ENCODE peak calls at places on chromosome 9, in nine cellular contexts. O is neural progenitor cell, W is sigmoid colon, A is GM06990, P is ovary, U is AG09309, Z is lung, Q is stomach, T is IMR-90. X is an unnamed sample.

GRCh38 chr9:33265211-33265885 is 499 bp downstream of the CHMP5 start:
- DNase-seq in O (no peak), W (peak), A (no peak), P (no peak), U (no peak), Z (no peak), Q (no peak), T (no peak), X (peak)

GRCh38 chr9:86303316-86303975 is 21.1 kb upstream of the ISCA1 start:
- DNase-seq in O (no peak), W (no peak), A (no peak), P (no peak), U (no peak), Z (no peak), Q (no peak), T (peak), X (no peak)

GRCh38 chr9:125997510-125997823 is 250.3 kb downstream of the PBX3 start:
- DNase-seq in O (no peak), W (peak), A (no peak), P (no peak), U (no peak), Z (peak), Q (no peak), T (no peak), X (no peak)

GRCh38 chr9:69421908-69422801 is 97.1 kb downstream of the ENTREP1 start:
- DNase-seq in O (peak), W (peak), A (no peak), P (peak), U (peak), Z (peak), Q (peak), T (peak), X (no peak)

GRCh38 chr9:125189011-125189360 is 617 bp downstream of the PPP6C start:
- DNase-seq in O (peak), W (peak), A (peak), P (no peak), U (no peak), Z (peak), Q (peak), T (no peak), X (peak)

GRCh38 chr9:137670391-137671195 is 51.8 kb downstream of the EHMT1 start:
- DNase-seq in O (peak), W (peak), A (no peak), P (no peak), U (no peak), Z (no peak), Q (peak), T (no peak), X (peak)

GRCh38 chr9:33687779-33688178 is 107.6 kb upstream of the PRSS3 start:
- DNase-seq in O (no peak), W (no peak), A (no peak), P (no peak), U (no peak), Z (no peak), Q (no peak), T (peak), X (no peak)

GRCh38 chr9:37994639-37995347 is 74.2 kb downstream of the SHB start:
- DNase-seq in O (no peak), W (peak), A (peak), P (peak), U (no peak), Z (peak), Q (peak), T (peak), X (peak)

GRCh38 chr9:8781447-8781846 is 981.9 kb upstream of the DMAC1 start:
- DNase-seq in O (no peak), W (no peak), A (no peak), P (no peak), U (no peak), Z (no peak), Q (no peak), T (no peak), X (no peak)

GRCh38 chr9:8779478-8779877 is 979.9 kb upstream of the DMAC1 start:
- DNase-seq in O (no peak), W (no peak), A (no peak), P (no peak), U (no peak), Z (no peak), Q (no peak), T (no peak), X (no peak)

GRCh38 chr9:8780386-8780785 is 980.8 kb upstream of the DMAC1 start:
- DNase-seq in O (no peak), W (no peak), A (no peak), P (no peak), U (no peak), Z (no peak), Q (no peak), T (no peak), X (no peak)

GRCh38 chr9:8782237-8782636 is 982.7 kb upstream of the DMAC1 start:
- DNase-seq in O (no peak), W (no peak), A (no peak), P (no peak), U (no peak), Z (no peak), Q (no peak), T (no peak), X (no peak)

GRCh38 chr9:8778356-8778755 is 978.8 kb upstream of the DMAC1 start:
- DNase-seq in O (no peak), W (no peak), A (no peak), P (no peak), U (no peak), Z (no peak), Q (no peak), T (no peak), X (no peak)
- H3K4me3 ChIP-seq in O (no peak), W (no peak), A (no peak), P (no peak), U (no peak), Z (no peak), Q (no peak), T (no peak), X (no peak)

GRCh38 chr9:101706261-101706798 is 32.1 kb downstream of the GRIN3A start:
- DNase-seq in O (no peak), W (no peak), A (no peak), P (no peak), U (no peak), Z (no peak), Q (no peak), T (no peak), X (no peak)

GRCh38 chr9:101702257-101702656 is 36.2 kb downstream of the GRIN3A start:
- DNase-seq in O (no peak), W (no peak), A (no peak), P (no peak), U (no peak), Z (no peak), Q (no peak), T (no peak), X (no peak)

GRCh38 chr9:101706929-101707328 is 31.5 kb downstream of the GRIN3A start:
- DNase-seq in O (no peak), W (no peak), A (no peak), P (no peak), U (no peak), Z (no peak), Q (no peak), T (no peak), X (no peak)

GRCh38 chr9:101707708-101708107 is 30.7 kb downstream of the GRIN3A start:
- DNase-seq in O (no peak), W (no peak), A (no peak), P (no peak), U (no peak), Z (no peak), Q (no peak), T (no peak), X (no peak)

GRCh38 chr9:101705135-101705661 is 33.2 kb downstream of the GRIN3A start:
- DNase-seq in O (peak), W (no peak), A (peak), P (no peak), U (no peak), Z (no peak), Q (no peak), T (no peak), X (peak)
- H3K4me3 ChIP-seq in O (peak), W (no peak), A (no peak), P (no peak), U (no peak), Z (no peak), Q (no peak), T (no peak), X (no peak)

DNA sequence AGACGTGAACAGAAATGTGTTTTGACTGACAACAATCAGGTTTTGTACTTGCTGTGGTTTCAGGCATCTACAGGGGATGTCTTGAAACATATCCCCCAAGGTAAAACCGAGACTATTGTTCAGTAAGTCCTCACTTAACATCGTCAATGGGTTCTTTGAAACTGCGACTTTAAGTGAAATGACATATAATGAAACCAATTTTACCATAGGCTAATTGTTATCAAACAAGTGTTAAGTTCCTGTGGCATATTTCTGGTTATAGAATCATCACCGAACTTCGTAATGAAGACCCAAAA is 16.4 kb upstream of the OMD start:
- DNase-seq in O (no peak), W (no peak), A (peak), P (no peak), U (no peak), Z (no peak), Q (no peak), T (no peak), X (no peak)
- H3K4me3 ChIP-seq in O (no peak), W (no peak), A (no peak), P (no peak), U (no peak), Z (no peak), Q (no peak), T (no peak), X (no peak)

DNA sequence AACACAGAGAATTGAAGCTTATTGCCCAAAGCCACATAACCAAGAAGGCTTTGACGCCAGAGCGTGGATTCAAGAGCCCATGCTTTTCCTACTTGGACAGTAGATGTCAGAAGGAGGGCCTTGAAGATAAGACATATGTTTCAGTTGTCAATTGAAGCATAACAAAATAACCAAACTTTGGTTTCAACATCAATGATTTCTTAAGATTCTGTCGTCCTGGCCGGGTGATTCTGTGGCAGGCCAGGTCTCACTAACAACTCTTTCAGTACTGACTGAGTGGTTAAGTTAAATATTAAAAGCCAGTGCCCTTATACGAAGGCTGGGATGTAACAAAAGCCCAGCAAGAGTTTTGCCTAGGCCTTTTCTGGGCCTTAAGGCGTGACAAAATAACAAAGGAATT is 94.0 kb downstream of the RCL1 start:
- DNase-seq in O (peak), W (no peak), A (no peak), P (no peak), U (no peak), Z (no peak), Q (no peak), T (no peak), X (no peak)
- H3K4me3 ChIP-seq in O (no peak), W (no peak), A (no peak), P (no peak), U (no peak), Z (no peak), Q (no peak), T (no peak), X (no peak)

X was measured in spleen.